ENCODE peak calls at places on chromosomes 5 and 9, in four cellular contexts. R, C, G and W are unnamed samples.

GRCh38 chr5:65034782-65035181 is 266.1 kb downstream of the CWC27 start:
- DNase-seq in C (no peak), G (no peak), R (no peak), W (no peak)

GRCh38 chr9:127897194-127897692 is 2.2 kb downstream of the ST6GALNAC6 start:
- DNase-seq in C (peak; percentile 91), R (peak; percentile 54), G (no peak), W (peak; percentile 61)

GRCh38 chr5:77645158-77645994 is 6.9 kb upstream of the OTP start:
- DNase-seq in G (peak; percentile 33), R (no peak), C (peak; percentile 77), W (peak; percentile 64)

GRCh38 chr5:150615141-150615699 is 25.2 kb upstream of the SYNPO start:
- DNase-seq in C (peak; percentile 59), G (no peak), R (no peak), W (no peak)

GRCh38 chr5:84450617-84451414 is 66.1 kb upstream of the EDIL3 start:
- DNase-seq in R (peak; percentile 59), G (no peak), C (no peak), W (no peak)

GRCh38 chr5:33148076-33148501 is 292.7 kb upstream of the TARS1 start:
- DNase-seq in C (peak; percentile 80), R (peak; percentile 95), G (no peak), W (no peak)

GRCh38 chr5:127072861-127073846 is at the start of gene C5orf63:
- DNase-seq in G (peak; percentile 46), R (peak; percentile 31), C (peak; percentile 43), W (no peak)

GRCh38 chr9:84325347-84325982 is 15.1 kb downstream of the SLC28A3 start:
- DNase-seq in G (no peak), R (no peak), C (no peak), W (no peak)

GRCh38 chr9:34576943-34577634 is 12.4 kb downstream of the CNTFR start:
- DNase-seq in C (no peak), G (no peak), R (no peak), W (no peak)

GRCh38 chr9:73995836-73996235 is 501.3 kb upstream of the RORB start:
- DNase-seq in R (no peak), G (no peak), C (no peak), W (no peak)

GRCh38 chr9:136212345-136212950 is 7.5 kb upstream of the LHX3 start:
- DNase-seq in C (no peak), R (no peak), G (no peak), W (no peak)

GRCh38 chr5:61289241-61289640 is 42.8 kb upstream of the ZSWIM6 start:
- DNase-seq in R (no peak), C (no peak), G (no peak), W (no peak)

GRCh38 chr5:38925154-38925925 is 79.5 kb downstream of the OSMR start:
- DNase-seq in C (peak; percentile 65), R (peak; percentile 50), G (no peak), W (no peak)

GRCh38 chr5:88827997-88828396 is 55.0 kb downstream of the MEF2C start:
- DNase-seq in R (no peak), G (no peak), C (no peak), W (no peak)

GRCh38 chr5:125180222-125180621 is 433.8 kb upstream of the ZNF608 start:
- DNase-seq in G (no peak), R (peak; percentile 12), C (no peak), W (no peak)

GRCh38 chr5:10528056-10528816 is 35.6 kb upstream of the ANKRD33B start:
- DNase-seq in R (no peak), C (no peak), G (no peak), W (no peak)

GRCh38 chr9:81656004-81656403 is 33.3 kb downstream of the TLE1 start:
- DNase-seq in C (no peak), G (no peak), R (no peak), W (no peak)

GRCh38 chr9:120513825-120514598 is 66.0 kb downstream of the CDK5RAP2 start:
- DNase-seq in G (no peak), C (no peak), R (no peak), W (no peak)

GRCh38 chr9:121249563-121249962 is 18.4 kb upstream of the GSN start:
- DNase-seq in R (no peak), G (no peak), C (no peak), W (no peak)

GRCh38 chr9:110180713-110181434 is 27.1 kb downstream of the C9orf152 start:
- DNase-seq in G (no peak), R (peak; percentile 49), C (peak; percentile 30), W (no peak)

GRCh38 chr9:130932220-130933069 is 6.6 kb downstream of the FIBCD1 start:
- DNase-seq in G (no peak), C (peak; percentile 88), R (no peak), W (no peak)

GRCh38 chr5:32536246-32536645 is 49.1 kb upstream of the SUB1 start:
- DNase-seq in G (no peak), C (no peak), R (no peak), W (no peak)

GRCh38 chr5:103211858-103212500 is 46.6 kb upstream of the MACIR start:
- DNase-seq in R (peak; percentile 72), C (no peak), G (no peak), W (no peak)

GRCh38 chr9:101400120-101400519 is 1.5 kb downstream of the ZNF189 start:
- DNase-seq in R (peak; percentile 6), G (no peak), C (no peak), W (no peak)

GRCh38 chr5:140488914-140489313 is 58.5 kb upstream of the EIF4EBP3 start:
- DNase-seq in C (no peak), R (no peak), G (no peak), W (no peak)

GRCh38 chr5:150783422-150783928 is 4.9 kb downstream of the SMIM3 start:
- DNase-seq in C (peak; percentile 55), R (peak; percentile 91), G (no peak), W (peak; percentile 55)

GRCh38 chr9:126809068-126809467 is 4.2 kb downstream of the ZBTB43 start:
- DNase-seq in R (peak; percentile 24), G (no peak), C (no peak), W (no peak)

GRCh38 chr5:105677291-105677690 is 1993.4 kb downstream of the EFNA5 start:
- DNase-seq in G (no peak), C (no peak), R (no peak), W (no peak)

GRCh38 chr5:23451156-23451555 is 56.3 kb upstream of the PRDM9 start:
- DNase-seq in G (no peak), C (no peak), R (no peak), W (no peak)